ENCODE peak calls at places on chromosomes 3 and 15, in nine cellular contexts. L is adrenal gland; H is activated T-helper 1 cell treated with anti-CD3 and anti-CD28 coated beads, Interleukin-12 subunit alpha, Interleukin-12 subunit beta, Interleukin-2, Interleukin-4 antibody, amounts not matched to agents 30 ng/mL and 10 ng/mL and 1 ng/mL, durations not matched to agents 14 hours and 24 hours and 36 hours; F is iris pigment epithelial cell; N is progenitor cell of endocrine pancreas; E is Ammon's horn; Q is BJ; R is activated CD8-positive, alpha-beta T cell treated with anti-CD3 and anti-CD28 coated beads for 36 hours; U is germinal center. M is an unnamed sample.

GRCh38 chr3:127135241-127136023 is 57.5 kb upstream of the PRR23E start:
- DNase-seq in H (no peak), U (no peak), L (peak; percentile 90), R (peak; percentile 31), E (peak; percentile 31), N (no peak), F (peak; percentile 39), Q (no peak), M (no peak)

GRCh38 chr3:98513136-98513535 is 9.6 kb downstream of the CLDND1 start:
- DNase-seq in H (no peak), U (no peak), F (peak; percentile 77), R (peak; percentile 45), E (no peak), N (no peak), L (no peak), Q (no peak), M (peak; percentile 89)

GRCh38 chr15:89129123-89129815 is 41.0 kb downstream of the ABHD2 start:
- DNase-seq in R (peak; percentile 78), N (no peak), U (peak; percentile 73), H (peak; percentile 16), E (no peak), F (no peak), Q (no peak), L (no peak), M (no peak)

GRCh38 chr3:66000506-66000905 is 38.2 kb downstream of the MAGI1 start:
- DNase-seq in Q (no peak), R (no peak), F (no peak), U (no peak), H (no peak), L (no peak), E (no peak), N (no peak), M (no peak)

GRCh38 chr3:111715911-111716523 is 120.9 kb upstream of the ZBED2 start:
- DNase-seq in F (peak; percentile 58), U (peak; percentile 7), L (peak; percentile 49), Q (no peak), H (no peak), E (no peak), N (no peak), R (peak; percentile 73), M (no peak)

GRCh38 chr15:39209548-39210211 is 371.2 kb upstream of the THBS1 start:
- DNase-seq in U (no peak), L (no peak), H (no peak), N (no peak), R (no peak), Q (no peak), E (no peak), F (no peak), M (no peak)

GRCh38 chr3:134460965-134461364 is 24.8 kb downstream of the ANAPC13 start:
- DNase-seq in U (no peak), R (no peak), Q (peak; percentile 98), N (no peak), E (no peak), L (no peak), H (no peak), F (peak; percentile 89), M (peak; percentile 38)

GRCh38 chr3:129549006-129549800 is 6.2 kb downstream of the H1-8 start:
- DNase-seq in L (no peak), N (no peak), F (peak; percentile 63), H (no peak), R (no peak), Q (no peak), E (no peak), U (no peak), M (peak; percentile 60)

GRCh38 chr15:97521894-97522293 is 438.6 kb upstream of the ARRDC4 start:
- DNase-seq in Q (no peak), H (no peak), F (no peak), R (no peak), N (no peak), E (peak; percentile 82), U (no peak), L (no peak), M (no peak)

GRCh38 chr3:52719618-52720017 is 13.7 kb downstream of the SPCS1 start:
- DNase-seq in F (no peak), L (no peak), E (no peak), R (no peak), U (no peak), H (no peak), N (no peak), Q (no peak), M (no peak)

GRCh38 chr15:74511583-74511982 is 29.4 kb upstream of the ARID3B start:
- DNase-seq in L (no peak), E (no peak), R (no peak), H (no peak), Q (no peak), U (no peak), F (no peak), N (no peak), M (no peak)

GRCh38 chr15:88744548-88745020 is 58.7 kb upstream of the ACAN start:
- DNase-seq in Q (no peak), F (peak; percentile 2), R (no peak), E (no peak), L (no peak), N (no peak), U (no peak), H (no peak), M (no peak)

GRCh38 chr15:71048913-71049675 is 66.2 kb upstream of the THSD4 start:
- DNase-seq in L (no peak), F (peak; percentile 98), R (no peak), U (no peak), Q (peak; percentile 69), N (no peak), E (no peak), H (no peak), M (no peak)

GRCh38 chr3:126523745-126524428 is at the start of gene CHST13:
- DNase-seq in L (peak; percentile 49), H (no peak), R (peak; percentile 7), Q (no peak), U (no peak), F (peak; percentile 56), E (no peak), N (no peak), M (peak; percentile 19)

GRCh38 chr15:65355173-65355982 is 22.4 kb downstream of the IGDCC3 start:
- DNase-seq in Q (no peak), L (no peak), E (peak; percentile 84), N (no peak), F (no peak), H (no peak), U (no peak), R (peak; percentile 12), M (no peak)

GRCh38 chr15:31871159-31871886 is 159.0 kb upstream of the CHRNA7 start:
- DNase-seq in L (no peak), R (no peak), H (no peak), F (peak; percentile 5), U (no peak), Q (no peak), N (no peak), E (no peak), M (no peak)

GRCh38 chr15:64251121-64251520 is 88.3 kb upstream of the PPIB start:
- DNase-seq in N (no peak), F (peak; percentile 60), Q (no peak), R (peak; percentile 37), H (no peak), U (no peak), E (no peak), L (no peak), M (no peak)

M was measured in RWPE1.